ENCODE peak calls at places on chromosomes 2 and 18, in four cellular contexts. One of them, this sample, is unnamed. For H3K9me3, the result is how much of the 10 kb centered on the place peaks cover.

GRCh38 chr2:235957231-235957630 is 211.0 kb downstream of the GBX2 start:
- DNase-seq in PC-9: no peak
- DNase-seq in ovary: no peak
- DNase-seq in HCT116: no peak
- DNase-seq in this sample: no peak

GRCh38 chr2:218400930-218401833 is 1.5 kb downstream of the CTDSP1 start:
- DNase-seq in PC-9: peak
- DNase-seq in ovary: peak
- DNase-seq in HCT116: no peak
- DNase-seq in this sample: no peak

GRCh38 chr2:114010001-114010400 is 120.1 kb downstream of the ACTR3 start:
- DNase-seq in HCT116: no peak
- DNase-seq in PC-9: no peak
- DNase-seq in ovary: no peak
- DNase-seq in this sample: no peak

GRCh38 chr2:146817613-146818012 is 1027.2 kb upstream of the ACVR2A start:
- DNase-seq in PC-9: no peak
- DNase-seq in HCT116: no peak
- DNase-seq in ovary: no peak
- DNase-seq in this sample: no peak

GRCh38 chr2:180456811-180457210 is 449.7 kb upstream of the CWC22 start:
- DNase-seq in ovary: no peak
- DNase-seq in HCT116: no peak
- DNase-seq in PC-9: no peak
- DNase-seq in this sample: no peak

GRCh38 chr2:152222975-152223638 is 47.5 kb upstream of the STAM2 start:
- DNase-seq in HCT116: no peak
- DNase-seq in PC-9: no peak
- DNase-seq in ovary: peak
- DNase-seq in this sample: no peak

GRCh38 chr2:134461511-134461910 is 207.6 kb downstream of the MGAT5 start:
- DNase-seq in ovary: no peak
- DNase-seq in PC-9: no peak
- DNase-seq in HCT116: no peak
- DNase-seq in this sample: no peak

GRCh38 chr2:178870703-178871102 is 63.5 kb upstream of the TTN start:
- DNase-seq in ovary: no peak
- DNase-seq in PC-9: peak
- DNase-seq in HCT116: no peak
- DNase-seq in this sample: no peak

GRCh38 chr2:15754703-15755099 is 163.0 kb downstream of the DDX1 start:
- DNase-seq in HCT116: no peak
- DNase-seq in ovary: no peak
- DNase-seq in PC-9: no peak
- DNase-seq in this sample: no peak

GRCh38 chr2:212901604-212902275 is 249.7 kb downstream of the IKZF2 start:
- DNase-seq in PC-9: no peak
- DNase-seq in HCT116: no peak
- DNase-seq in ovary: no peak
- DNase-seq in this sample: no peak

GRCh38 chr2:85095094-85095493 is 38.1 kb upstream of the TCF7L1 start:
- DNase-seq in ovary: no peak
- DNase-seq in HCT116: no peak
- DNase-seq in PC-9: no peak
- DNase-seq in this sample: no peak

GRCh38 chr2:25197336-25198208 is 29.2 kb upstream of the POMC start:
- DNase-seq in HCT116: no peak
- DNase-seq in ovary: no peak
- DNase-seq in PC-9: no peak
- DNase-seq in this sample: no peak

GRCh38 chr2:186909095-186909494 is 60.1 kb upstream of the ZSWIM2 start:
- DNase-seq in ovary: no peak
- DNase-seq in HCT116: no peak
- DNase-seq in PC-9: no peak
- DNase-seq in this sample: no peak

GRCh38 chr2:236607471-236608307 is 38.1 kb downstream of the ACKR3 start:
- DNase-seq in HCT116: no peak
- DNase-seq in ovary: no peak
- DNase-seq in PC-9: peak
- DNase-seq in this sample: no peak

GRCh38 chr18:7872569-7872968 is 305.5 kb downstream of the PTPRM start:
- DNase-seq in HCT116: peak
- DNase-seq in PC-9: peak
- DNase-seq in ovary: no peak
- DNase-seq in this sample: no peak

GRCh38 chr2:1707771-1708351 is 36.5 kb downstream of the PXDN start:
- DNase-seq in HCT116: no peak
- DNase-seq in PC-9: peak
- DNase-seq in ovary: peak
- DNase-seq in this sample: no peak

GRCh38 chr18:7676253-7676873 is 109.2 kb downstream of the PTPRM start:
- DNase-seq in HCT116: no peak
- DNase-seq in ovary: no peak
- DNase-seq in PC-9: no peak
- DNase-seq in this sample: no peak

GRCh38 chr2:157837851-157838441 is 38.2 kb downstream of the ACVR1 start:
- DNase-seq in HCT116: no peak
- DNase-seq in ovary: no peak
- DNase-seq in PC-9: no peak
- DNase-seq in this sample: no peak

GRCh38 chr2:135986507-135986906 is 1.1 kb upstream of the DARS1 start:
- DNase-seq in ovary: no peak
- DNase-seq in PC-9: no peak
- DNase-seq in HCT116: no peak
- DNase-seq in this sample: no peak

GRCh38 chr2:10412380-10412779 is 35.7 kb downstream of the ODC1 start:
- DNase-seq in PC-9: no peak
- DNase-seq in ovary: peak
- DNase-seq in HCT116: no peak
- DNase-seq in this sample: no peak

GRCh38 chr2:134011936-134012586 is 241.8 kb upstream of the MGAT5 start:
- DNase-seq in ovary: no peak
- DNase-seq in HCT116: no peak
- DNase-seq in PC-9: no peak
- DNase-seq in this sample: no peak

GRCh38 chr18:45588831-45589558 is 26.3 kb upstream of the SLC14A2 start:
- DNase-seq in ovary: no peak
- DNase-seq in HCT116: no peak
- DNase-seq in PC-9: no peak
- DNase-seq in this sample: no peak

GRCh38 chr2:227607969-227608368 is 6.7 kb downstream of the SCYGR3 start:
- DNase-seq in PC-9: no peak
- DNase-seq in HCT116: no peak
- DNase-seq in ovary: no peak
- DNase-seq in this sample: no peak

GRCh38 chr18:8762968-8763367 is 57.6 kb downstream of the MTCL1 start:
- DNase-seq in ovary: no peak
- DNase-seq in HCT116: no peak
- DNase-seq in PC-9: no peak
- DNase-seq in this sample: no peak

GRCh38 chr2:98465456-98466201 is 21.0 kb downstream of the INPP4A start:
- DNase-seq in ovary: no peak
- DNase-seq in HCT116: no peak
- DNase-seq in PC-9: peak
- DNase-seq in this sample: peak

GRCh38 chr18:46676162-46676830 is 19.3 kb upstream of the LOXHD1 start:
- DNase-seq in HCT116: no peak
- DNase-seq in ovary: no peak
- DNase-seq in PC-9: no peak
- DNase-seq in this sample: no peak

GRCh38 chr18:22488554-22488953 is 70.8 kb upstream of the CTAGE1 start:
- DNase-seq in PC-9: no peak
- DNase-seq in ovary: peak
- DNase-seq in HCT116: no peak
- DNase-seq in this sample: no peak

GRCh38 chr2:20471148-20471547 is 24.3 kb downstream of the RHOB start:
- DNase-seq in PC-9: no peak
- DNase-seq in ovary: peak
- DNase-seq in HCT116: no peak
- DNase-seq in this sample: no peak

GRCh38 chr2:188805229-188805628 is 168.9 kb upstream of the COL3A1 start:
- DNase-seq in PC-9: no peak
- DNase-seq in HCT116: no peak
- DNase-seq in ovary: no peak
- DNase-seq in this sample: no peak

GRCh38 chr2:42063383-42064171 is 15.8 kb downstream of the PKDCC start:
- DNase-seq in PC-9: no peak
- DNase-seq in ovary: no peak
- DNase-seq in HCT116: no peak
- DNase-seq in this sample: no peak

GRCh38 chr18:7754258-7754657 is 187.1 kb downstream of the PTPRM start:
- DNase-seq in HCT116: no peak
- DNase-seq in PC-9: no peak
- DNase-seq in ovary: no peak
- DNase-seq in this sample: no peak

GRCh38 chr2:156192468-156192867 is 140.1 kb downstream of the NR4A2 start:
- DNase-seq in HCT116: no peak
- DNase-seq in ovary: no peak
- DNase-seq in PC-9: no peak
- DNase-seq in this sample: no peak

GRCh38 chr18:29418136-29418535 is 1241.2 kb upstream of the CDH2 start:
- DNase-seq in HCT116: no peak
- DNase-seq in PC-9: no peak
- DNase-seq in ovary: no peak
- DNase-seq in this sample: no peak

DNA sequence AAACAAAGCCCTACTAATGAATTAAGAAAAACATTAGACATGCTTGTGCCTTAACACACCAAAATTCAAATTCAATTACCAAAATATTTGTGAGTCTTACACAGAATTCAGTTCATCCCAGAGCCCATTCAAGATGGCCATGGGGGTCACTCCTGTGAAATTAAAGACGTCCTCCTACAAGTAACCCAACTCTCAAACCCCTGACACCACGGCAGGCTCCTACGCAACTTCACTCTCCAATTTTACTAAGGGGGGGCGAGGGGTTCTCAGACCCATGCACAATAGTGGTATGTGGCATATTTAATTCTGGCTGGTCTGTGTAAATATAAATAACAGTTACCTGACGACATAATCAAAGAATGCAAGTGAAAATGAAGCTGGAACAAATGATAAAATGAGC is 5.0 kb downstream of the ZNF516 start:
- DNase-seq in PC-9: no peak
- DNase-seq in HCT116: no peak
- DNase-seq in ovary: no peak
- DNase-seq in this sample: no peak
- H3K27ac ChIP-seq in PC-9: no peak
- H3K27ac ChIP-seq in HCT116: no peak
- H3K27ac ChIP-seq in ovary: peak
- H3K27ac ChIP-seq in this sample: no peak

GRCh38 chr2:197359859-197360258 is 49.3 kb upstream of the ANKRD44 start:
- DNase-seq in PC-9: no peak
- DNase-seq in ovary: no peak
- DNase-seq in HCT116: no peak
- DNase-seq in this sample: no peak
- TF ChIP-seq CTCF in PC-9: no peak
- TF ChIP-seq CTCF in ovary: no peak
- TF ChIP-seq CTCF in HCT116: peak
- TF ChIP-seq CTCF in this sample: peak

GRCh38 chr18:78809845-78810244 is 169.8 kb upstream of the SALL3 start:
- DNase-seq in PC-9: no peak
- DNase-seq in ovary: no peak
- DNase-seq in HCT116: no peak
- DNase-seq in this sample: no peak
- H3K9me3 ChIP-seq in PC-9: under half
- H3K9me3 ChIP-seq in ovary: under half
- H3K9me3 ChIP-seq in HCT116: under half
- H3K9me3 ChIP-seq in this sample: under half

DNA sequence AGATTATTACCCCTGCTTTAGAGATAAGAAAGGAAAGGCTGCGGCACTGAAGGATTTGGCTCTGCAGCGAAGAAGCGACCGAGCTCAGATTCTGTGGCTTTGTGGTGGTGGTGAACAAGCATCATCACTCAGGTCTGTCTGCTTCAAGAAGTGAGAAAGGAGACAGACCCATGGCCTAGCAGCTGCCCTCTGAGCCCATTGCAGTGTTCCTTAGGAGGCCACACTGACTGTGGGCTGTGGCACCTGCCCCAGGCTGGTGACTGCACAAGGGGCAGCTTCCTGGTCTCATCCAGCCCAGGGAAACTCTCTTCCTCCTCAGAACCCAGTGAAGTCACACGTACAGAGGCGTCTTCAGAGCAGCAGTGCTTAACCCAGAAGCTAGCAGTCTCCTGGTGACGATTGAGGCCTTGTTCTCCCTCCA is 22.3 kb downstream of the BIN1 start:
- DNase-seq in ovary: no peak
- DNase-seq in PC-9: no peak
- DNase-seq in HCT116: no peak
- DNase-seq in this sample: peak
- H3K27ac ChIP-seq in ovary: peak
- H3K27ac ChIP-seq in PC-9: peak
- H3K27ac ChIP-seq in HCT116: no peak
- H3K27ac ChIP-seq in this sample: peak

GRCh38 chr2:216059233-216059834 is 22.3 kb downstream of the PECR start:
- DNase-seq in ovary: no peak
- DNase-seq in PC-9: no peak
- DNase-seq in HCT116: no peak
- DNase-seq in this sample: no peak
- TF ChIP-seq CTCF in ovary: no peak
- TF ChIP-seq CTCF in PC-9: peak
- TF ChIP-seq CTCF in HCT116: peak
- TF ChIP-seq CTCF in this sample: peak

GRCh38 chr2:174171686-174172445 is 76.5 kb downstream of the OLA1 start:
- DNase-seq in ovary: no peak
- DNase-seq in HCT116: no peak
- DNase-seq in PC-9: no peak
- DNase-seq in this sample: no peak
- H3K9me3 ChIP-seq in ovary: under half
- H3K9me3 ChIP-seq in HCT116: under half
- H3K9me3 ChIP-seq in PC-9: half or more
- H3K9me3 ChIP-seq in this sample: under half

GRCh38 chr18:32598144-32598543 is 127.5 kb upstream of the GAREM1 start:
- DNase-seq in PC-9: no peak
- DNase-seq in ovary: no peak
- DNase-seq in HCT116: no peak
- DNase-seq in this sample: no peak

GRCh38 chr18:32595735-32596134 is 125.1 kb upstream of the GAREM1 start:
- DNase-seq in HCT116: no peak
- DNase-seq in PC-9: no peak
- DNase-seq in ovary: no peak
- DNase-seq in this sample: no peak
- H3K27ac ChIP-seq in HCT116: no peak
- H3K27ac ChIP-seq in PC-9: no peak
- H3K27ac ChIP-seq in ovary: no peak
- H3K27ac ChIP-seq in this sample: no peak

GRCh38 chr2:204628926-204629661 is 83.8 kb downstream of the PARD3B start:
- DNase-seq in HCT116: no peak
- DNase-seq in ovary: no peak
- DNase-seq in PC-9: no peak
- DNase-seq in this sample: no peak

DNA sequence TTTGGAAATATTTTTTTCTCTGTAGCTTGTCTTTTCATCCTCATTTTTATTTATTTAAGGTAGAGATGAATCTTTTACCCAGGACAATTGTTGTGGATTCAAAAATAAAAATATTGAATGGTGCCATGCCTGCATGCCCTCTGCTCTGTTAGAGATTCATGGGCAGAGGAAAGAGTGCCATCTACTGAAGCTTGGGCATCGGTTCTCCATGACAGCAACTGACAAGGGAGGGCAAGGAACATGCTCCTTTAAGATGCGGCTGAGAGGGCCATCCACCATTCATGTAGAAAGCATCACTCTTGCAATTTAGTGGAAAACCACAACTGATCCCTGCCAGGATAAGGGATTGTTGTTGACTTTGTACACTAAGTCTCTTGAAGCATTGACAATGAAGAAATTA is 79.9 kb downstream of the PARD3B start:
- DNase-seq in ovary: no peak
- DNase-seq in PC-9: no peak
- DNase-seq in HCT116: no peak
- DNase-seq in this sample: no peak
- TF ChIP-seq CTCF in ovary: no peak
- TF ChIP-seq CTCF in PC-9: peak
- TF ChIP-seq CTCF in HCT116: no peak
- TF ChIP-seq CTCF in this sample: no peak

This sample was measured in CD4-positive, alpha-beta T cell.